ENCODE peak calls at places on chromosomes 12 and 14, in eight cellular contexts. C, Y, F, Q, P, U, V and Z are unnamed samples.

GRCh38 chr14:76720382-76720813 is 40.9 kb upstream of the VASH1 start:
- DNase-seq in C (peak), Q (peak), P (peak), U (no peak), F (peak), V (peak), Y (no peak), Z (peak)

GRCh38 chr14:104741803-104742251 is 11.1 kb upstream of the SIVA1 start:
- DNase-seq in P (no peak), V (no peak), Y (no peak), F (no peak), C (no peak), U (no peak), Q (no peak), Z (no peak)

GRCh38 chr12:87995581-87996178 is 33.5 kb downstream of the C12orf50 start:
- DNase-seq in V (peak), U (peak), Y (peak), Q (peak), C (peak), F (peak), P (peak), Z (peak)

GRCh38 chr12:129257526-129257925 is 404.2 kb downstream of the GLT1D1 start:
- DNase-seq in U (no peak), Q (no peak), P (no peak), F (no peak), C (no peak), V (no peak), Y (peak), Z (no peak)

GRCh38 chr14:65255583-65256443 is 153.5 kb upstream of the MAX start:
- DNase-seq in F (no peak), U (no peak), C (no peak), Q (peak), P (no peak), V (no peak), Y (no peak), Z (no peak)

GRCh38 chr12:88185988-88186387 is 43.9 kb downstream of the TMTC3 start:
- DNase-seq in U (no peak), V (no peak), P (peak), C (no peak), F (no peak), Y (peak), Q (peak), Z (no peak)

GRCh38 chr14:79576434-79576833 is 634.9 kb downstream of the DIO2 start:
- DNase-seq in P (peak), Y (no peak), F (no peak), C (no peak), V (no peak), Q (no peak), U (no peak), Z (no peak)

GRCh38 chr14:77120771-77121743 is 20.5 kb downstream of the ZDHHC22 start:
- DNase-seq in F (no peak), C (no peak), Y (no peak), Q (peak), U (peak), V (no peak), P (no peak), Z (peak)

GRCh38 chr12:55694188-55694515 is 13.6 kb downstream of the ITGA7 start:
- DNase-seq in U (no peak), Y (no peak), Q (no peak), C (no peak), P (no peak), V (no peak), F (no peak), Z (no peak)

GRCh38 chr14:58783801-58784511 is 146.2 kb downstream of the DACT1 start:
- DNase-seq in F (no peak), P (no peak), C (no peak), Q (no peak), V (no peak), Y (no peak), U (no peak), Z (no peak)

GRCh38 chr12:102468261-102468940 is 12.0 kb downstream of the IGF1 start:
- DNase-seq in C (no peak), F (no peak), Y (no peak), Q (no peak), V (no peak), P (no peak), U (no peak), Z (no peak)

GRCh38 chr12:33628087-33628486 is 188.5 kb upstream of the SYT10 start:
- DNase-seq in C (no peak), Y (no peak), P (no peak), Q (no peak), U (no peak), V (no peak), F (no peak), Z (no peak)

GRCh38 chr12:89357297-89357730 is 5.0 kb upstream of the DUSP6 start:
- DNase-seq in Y (no peak), Q (no peak), C (no peak), P (no peak), U (no peak), V (no peak), F (no peak), Z (no peak)

GRCh38 chr14:52906141-52906601 is 44.7 kb downstream of the FERMT2 start:
- DNase-seq in F (no peak), U (no peak), C (no peak), P (peak), Q (no peak), Y (peak), V (no peak), Z (no peak)

GRCh38 chr12:88325076-88325827 is 183.1 kb downstream of the TMTC3 start:
- DNase-seq in U (no peak), F (no peak), V (no peak), Y (peak), C (no peak), P (peak), Q (no peak), Z (no peak)

GRCh38 chr14:48398675-48399282 is 723.4 kb upstream of the MDGA2 start:
- DNase-seq in U (no peak), C (no peak), Q (peak), V (no peak), F (peak), Y (peak), P (no peak), Z (no peak)

GRCh38 chr14:91369628-91370445 is 47.8 kb downstream of the CCDC88C start:
- DNase-seq in V (no peak), Y (no peak), C (no peak), U (no peak), Q (peak), P (no peak), F (no peak), Z (no peak)

GRCh38 chr12:5554711-5555110 is 122.8 kb downstream of the NTF3 start:
- DNase-seq in C (no peak), Y (peak), P (no peak), U (no peak), F (no peak), V (no peak), Q (no peak), Z (no peak)

GRCh38 chr12:58814036-58814435 is 106.3 kb downstream of the LRIG3 start:
- DNase-seq in F (no peak), Y (no peak), C (no peak), U (no peak), V (no peak), Q (no peak), P (no peak), Z (no peak)

GRCh38 chr12:7042847-7043246 is 17.7 kb upstream of the C1S start:
- DNase-seq in Q (peak), V (no peak), C (no peak), U (no peak), P (no peak), Y (peak), F (peak), Z (no peak)

GRCh38 chr12:93333828-93334227 is 43.9 kb upstream of the NUDT4 start:
- DNase-seq in F (no peak), P (no peak), U (no peak), Q (no peak), V (no peak), C (no peak), Y (no peak), Z (no peak)

GRCh38 chr12:76391461-76391860 is 43.2 kb upstream of the BBS10 start:
- DNase-seq in Q (no peak), F (no peak), P (no peak), C (no peak), Y (no peak), V (no peak), U (no peak), Z (no peak)

GRCh38 chr12:76383988-76384387 is 35.8 kb upstream of the BBS10 start:
- DNase-seq in C (no peak), P (no peak), Q (no peak), Y (no peak), U (no peak), F (no peak), V (no peak), Z (no peak)

GRCh38 chr12:76384560-76384959 is 36.3 kb upstream of the BBS10 start:
- DNase-seq in Y (no peak), P (no peak), U (no peak), C (no peak), Q (no peak), V (no peak), F (no peak), Z (no peak)

DNA sequence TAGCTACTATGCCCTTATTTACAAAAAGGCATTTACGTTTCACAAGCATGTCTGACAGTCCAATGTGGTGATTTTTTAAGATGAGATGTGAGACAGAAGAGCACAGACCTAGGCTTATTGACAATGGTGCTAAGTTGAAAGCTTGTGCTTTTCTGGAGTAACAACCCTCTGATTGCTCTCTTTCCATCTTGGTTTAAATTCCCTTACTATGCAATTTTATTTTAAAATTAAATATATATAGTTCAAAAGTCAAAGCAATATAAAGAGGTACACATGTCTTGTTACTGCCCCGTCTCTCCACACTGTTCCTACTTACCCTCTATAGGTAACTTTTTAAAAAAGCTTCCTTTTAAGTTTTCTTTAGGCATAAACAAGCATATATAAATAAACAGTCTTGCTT is 39.4 kb upstream of the BBS10 start:
- DNase-seq in P (no peak), C (no peak), U (no peak), Q (no peak), F (no peak), Y (no peak), V (no peak), Z (no peak)
- TF ChIP-seq CTCF in P (no peak), C (no peak), U (no peak), Q (no peak), F (no peak), Y (no peak), V (no peak), Z (no peak)

GRCh38 chr12:81400024-81400423 is 322.1 kb downstream of the ACSS3 start:
- DNase-seq in C (no peak), V (no peak), P (no peak), Y (no peak), U (no peak), F (no peak), Q (no peak), Z (no peak)

GRCh38 chr12:81395431-81395830 is 317.6 kb downstream of the ACSS3 start:
- DNase-seq in F (no peak), V (no peak), P (no peak), Y (no peak), Q (no peak), C (no peak), U (no peak), Z (no peak)

GRCh38 chr12:81403348-81403747 is 325.5 kb downstream of the ACSS3 start:
- DNase-seq in Y (no peak), V (no peak), C (no peak), U (no peak), F (no peak), Q (no peak), P (no peak), Z (no peak)

DNA sequence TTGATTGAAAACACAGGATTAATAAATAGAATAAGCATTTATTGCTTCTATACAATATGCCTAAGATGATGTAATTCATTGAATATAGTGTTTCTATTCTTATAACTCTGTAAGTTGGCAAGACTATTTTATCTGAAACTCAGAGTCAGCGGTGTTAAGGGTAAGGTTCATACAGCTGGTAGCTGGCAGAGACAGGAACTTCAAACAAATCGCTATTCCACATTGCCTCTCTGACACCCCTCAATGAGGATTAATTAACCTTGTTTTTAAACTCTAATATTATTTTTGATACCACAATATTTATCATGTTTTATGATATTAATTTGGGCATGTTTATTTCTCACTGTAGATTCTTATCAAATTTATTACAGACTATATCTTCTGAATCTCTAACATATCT is 323.4 kb downstream of the ACSS3 start:
- DNase-seq in P (no peak), V (no peak), Q (no peak), F (no peak), U (no peak), Y (no peak), C (no peak), Z (no peak)
- H3K4me3 ChIP-seq in P (no peak), V (no peak), Q (no peak), F (no peak), U (no peak), Y (no peak), C (no peak), Z (no peak)

GRCh38 chr12:17283563-17283962 is 677.6 kb upstream of the LMO3 start:
- DNase-seq in Q (no peak), C (no peak), V (no peak), U (no peak), F (no peak), Y (no peak), P (no peak), Z (no peak)

GRCh38 chr12:17276196-17276595 is 670.2 kb upstream of the LMO3 start:
- DNase-seq in Y (no peak), F (no peak), P (no peak), V (no peak), Q (no peak), C (no peak), U (no peak), Z (no peak)

GRCh38 chr12:17284873-17285272 is 678.9 kb upstream of the LMO3 start:
- DNase-seq in C (no peak), P (no peak), Q (no peak), Y (no peak), F (no peak), U (no peak), V (no peak), Z (no peak)

DNA sequence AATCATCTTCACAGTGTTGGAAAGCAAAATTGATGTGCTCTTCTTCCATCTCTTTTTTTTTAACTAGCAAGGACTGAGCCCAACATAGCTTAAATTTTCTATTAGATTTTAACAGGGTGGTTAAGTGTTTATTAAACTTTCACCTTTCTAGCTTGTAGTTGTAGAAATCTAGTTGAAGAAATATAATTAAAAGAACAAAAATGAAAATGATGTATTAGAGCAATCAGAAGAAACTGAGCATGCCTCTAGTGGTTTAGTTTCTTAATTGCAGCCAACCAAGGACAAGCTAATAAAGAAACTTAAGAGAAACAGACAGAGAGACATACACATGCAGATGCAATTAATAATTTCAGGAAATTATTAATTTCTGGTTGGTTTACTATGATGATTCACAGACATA is 673.0 kb upstream of the LMO3 start:
- DNase-seq in Y (no peak), V (no peak), F (no peak), U (no peak), C (no peak), P (no peak), Q (no peak), Z (no peak)
- TF ChIP-seq CTCF in Y (no peak), V (no peak), F (no peak), U (no peak), C (no peak), P (no peak), Q (no peak), Z (peak)

GRCh38 chr12:79643821-79644220 is 46.9 kb downstream of the PAWR start:
- DNase-seq in V (no peak), Q (no peak), F (no peak), Y (no peak), C (no peak), P (no peak), U (no peak), Z (no peak)
- H3K4me3 ChIP-seq in V (no peak), Q (no peak), F (no peak), Y (no peak), C (no peak), P (no peak), U (no peak), Z (no peak)

GRCh38 chr12:13980548-13981295 is 680 bp downstream of the GRIN2B start:
- DNase-seq in P (no peak), V (no peak), Q (no peak), C (no peak), Y (no peak), F (no peak), U (no peak), Z (no peak)

GRCh38 chr12:13981296-13981962 is at the start of gene GRIN2B:
- DNase-seq in P (no peak), F (no peak), Y (no peak), U (no peak), V (no peak), Q (no peak), C (no peak), Z (no peak)

GRCh38 chr12:13976028-13976584 is 5.3 kb downstream of the GRIN2B start:
- DNase-seq in F (no peak), C (no peak), V (no peak), Y (no peak), P (no peak), Q (no peak), U (no peak), Z (no peak)

GRCh38 chr12:13973981-13974380 is 7.4 kb downstream of the GRIN2B start:
- DNase-seq in P (no peak), F (no peak), Q (no peak), Y (no peak), U (no peak), V (no peak), C (no peak), Z (no peak)

GRCh38 chr12:13976880-13977279 is 4.5 kb downstream of the GRIN2B start:
- DNase-seq in Y (no peak), F (no peak), C (no peak), U (no peak), V (no peak), Q (no peak), P (no peak), Z (no peak)
- TF ChIP-seq CTCF in Y (no peak), F (no peak), C (no peak), U (no peak), V (no peak), Q (peak), P (no peak), Z (no peak)

GRCh38 chr14:60204104-60204842 is 39.1 kb upstream of the DHRS7 start:
- DNase-seq in F (peak), Y (no peak), U (no peak), C (no peak), P (no peak), V (no peak), Q (peak), Z (peak)
- H3K4me3 ChIP-seq in F (no peak), Y (no peak), U (no peak), C (no peak), P (no peak), V (no peak), Q (peak), Z (peak)

GRCh38 chr12:39958377-39958776 is 147.5 kb downstream of the SLC2A13 start:
- DNase-seq in U (no peak), F (no peak), C (no peak), V (no peak), P (no peak), Q (peak), Y (no peak), Z (no peak)
- TF ChIP-seq CTCF in U (no peak), F (no peak), C (no peak), V (no peak), P (peak), Q (peak), Y (peak), Z (peak)

DNA sequence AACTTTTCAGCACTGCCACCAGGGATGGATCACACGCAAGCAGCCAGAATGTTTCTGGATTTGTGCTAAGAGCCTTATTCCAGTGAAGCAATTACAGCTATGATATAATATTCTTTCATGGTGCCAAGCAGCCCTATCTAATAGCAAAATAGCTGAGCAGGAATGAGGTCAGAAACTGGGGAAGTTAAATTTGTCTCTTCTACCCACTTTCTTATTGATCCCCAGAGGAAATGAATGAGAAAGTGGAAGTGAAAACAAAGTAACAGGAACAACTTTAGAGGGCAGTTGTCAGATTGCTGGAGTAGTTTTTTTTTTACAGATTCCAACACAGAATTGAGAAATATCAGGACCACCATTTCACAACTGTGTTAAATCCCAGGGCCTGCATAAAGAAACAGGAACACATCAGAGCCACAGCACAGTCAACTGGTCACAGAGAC is 44.8 kb downstream of the GCH1 start:
- DNase-seq in F (no peak), V (no peak), Q (peak), Y (no peak), C (no peak), P (no peak), U (no peak), Z (peak)
- H3K4me3 ChIP-seq in F (no peak), V (no peak), Q (no peak), Y (no peak), C (no peak), P (no peak), U (no peak), Z (no peak)

GRCh38 chr14:96797943-96798349 is 764 bp downstream of the VRK1 start:
- DNase-seq in Y (no peak), C (no peak), V (no peak), Q (peak), P (no peak), U (peak), F (peak), Z (no peak)
- TF ChIP-seq CTCF in Y (no peak), C (no peak), V (no peak), Q (no peak), P (no peak), U (no peak), F (no peak), Z (no peak)

DNA sequence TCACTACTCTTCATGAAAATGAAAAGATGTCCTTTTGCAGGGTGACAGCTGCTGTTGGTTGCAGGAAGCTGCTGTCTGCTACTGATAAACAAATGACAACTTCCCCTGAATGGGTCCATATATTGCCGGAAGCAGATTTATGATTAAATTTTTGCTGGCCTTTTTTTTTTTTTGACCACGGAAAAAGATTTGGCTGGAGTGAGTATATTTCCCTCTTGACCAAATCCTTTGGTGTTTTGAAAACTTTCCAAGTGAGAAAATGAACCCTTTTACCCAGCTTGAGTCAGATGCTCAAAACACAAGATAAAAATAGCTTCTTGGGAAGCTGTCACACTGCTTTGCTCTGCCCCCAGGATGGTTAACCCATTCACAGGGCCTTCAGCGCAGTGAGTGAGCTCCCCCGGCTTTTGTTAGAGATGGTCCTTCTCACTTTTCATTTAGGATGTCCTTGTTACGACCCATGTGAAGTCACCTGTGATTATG is 224.2 kb downstream of the PELI2 start:
- DNase-seq in Y (peak), P (no peak), F (no peak), V (no peak), U (no peak), C (no peak), Q (peak), Z (no peak)
- H3K4me3 ChIP-seq in Y (no peak), P (no peak), F (no peak), V (no peak), U (no peak), C (no peak), Q (no peak), Z (no peak)